ENCODE peak calls at places on chromosomes 13 and 19, in four cellular contexts. S is substantia nigra, B is mesothelial cell of epicardium, P is cardiac muscle cell. L is an unnamed sample.

GRCh38 chr19:15529774-15530372 is 21.5 kb downstream of the CYP4F22 start:
- DNase-seq in S (no peak), B (no peak), P (peak), L (no peak)

GRCh38 chr13:43580280-43580679 is 206.5 kb downstream of the ENOX1 start:
- DNase-seq in P (no peak), S (no peak), B (no peak), L (no peak)

GRCh38 chr19:48511321-48511731 is 309 bp downstream of the LMTK3 start:
- DNase-seq in P (no peak), S (peak), B (no peak), L (no peak)

GRCh38 chr13:74306496-74306895 is 172.3 kb upstream of the KLF12 start:
- DNase-seq in B (no peak), P (peak), S (no peak), L (no peak)

GRCh38 chr19:4866595-4867424 is 657 bp downstream of the PLIN3 start:
- DNase-seq in S (no peak), P (peak), B (no peak), L (no peak)

GRCh38 chr19:34276614-34277013 is 22.3 kb downstream of the GARRE1 start:
- DNase-seq in S (peak), B (no peak), P (no peak), L (no peak)

GRCh38 chr19:35755160-35755549 is 1.7 kb downstream of the HSPB6 start:
- DNase-seq in S (no peak), P (no peak), B (no peak), L (no peak)

GRCh38 chr13:106534844-106535551 is 464 bp downstream of the EFNB2 start:
- DNase-seq in P (peak), S (no peak), B (no peak), L (no peak)

GRCh38 chr13:112859128-112859816 is 109.7 kb upstream of the MCF2L start:
- DNase-seq in P (no peak), S (no peak), B (no peak), L (peak)

GRCh38 chr13:20553309-20553708 is 13.6 kb upstream of the IFT88 start:
- DNase-seq in P (no peak), B (no peak), S (peak), L (no peak)

GRCh38 chr13:48975101-48975925 is at the start of gene FNDC3A:
- DNase-seq in S (peak), P (peak), B (peak), L (peak)

GRCh38 chr13:31249140-31249539 is 49.4 kb downstream of the B3GLCT start:
- DNase-seq in S (no peak), B (no peak), P (no peak), L (no peak)

GRCh38 chr13:102191951-102192461 is 209.8 kb downstream of the FGF14 start:
- DNase-seq in S (no peak), B (no peak), P (peak), L (no peak)

GRCh38 chr13:47337781-47338507 is 441.1 kb upstream of the HTR2A start:
- DNase-seq in B (no peak), P (peak), S (no peak), L (no peak)

GRCh38 chr19:49145485-49146407 is 9.4 kb downstream of the HRC start:
- DNase-seq in P (peak), S (peak), B (peak), L (no peak)

GRCh38 chr19:23999821-24000610 is 85.3 kb downstream of the ZNF726 start:
- DNase-seq in S (no peak), B (no peak), P (no peak), L (no peak)